ENCODE peak calls at places on chromosomes 4 and X, in five cellular contexts. O is SK-N-SH, F is sigmoid colon, G is GM12878, Q is adrenal gland. J is an unnamed sample. For H3K36me3, the result is how much of the 10 kb centered on the place peaks cover.

GRCh38 chr4:169070895-169071218 is 60.8 kb upstream of the CBR4 start:
- DNase-seq in O (no peak), F (no peak), G (no peak), Q (no peak), J (peak)

GRCh38 chr4:171847751-171848150 is 34.5 kb downstream of the GALNTL6 start:
- DNase-seq in O (no peak), F (no peak), G (no peak), Q (no peak), J (no peak)

GRCh38 chrX:14676431-14676830 is 147.1 kb downstream of the GLRA2 start:
- DNase-seq in O (no peak), F (no peak), G (no peak), Q (no peak), J (peak)

GRCh38 chrX:137926090-137926489 is 360.2 kb downstream of the ZIC3 start:
- DNase-seq in O (peak), F (no peak), G (no peak), Q (no peak), J (peak)

GRCh38 chrX:150482537-150483217 is 85.7 kb upstream of the MTM1 start:
- DNase-seq in O (no peak), F (no peak), G (no peak), Q (peak), J (peak)

GRCh38 chr4:104942990-104943758 is 203.5 kb upstream of the TET2 start:
- DNase-seq in O (no peak), F (no peak), G (peak), Q (no peak), J (peak)

GRCh38 chr4:80307183-80307735 is 28.3 kb upstream of the CFAP299 start:
- DNase-seq in O (no peak), F (no peak), G (no peak), Q (no peak), J (peak)

GRCh38 chr4:120864969-120865368 is 57.6 kb downstream of the PRDM5 start:
- DNase-seq in O (no peak), F (no peak), G (no peak), Q (no peak), J (no peak)

GRCh38 chr4:110702326-110702725 is 79.4 kb upstream of the PITX2 start:
- DNase-seq in O (no peak), F (no peak), G (no peak), Q (no peak), J (no peak)

GRCh38 chr4:30642520-30642919 is 77.6 kb upstream of the PCDH7 start:
- DNase-seq in O (no peak), F (no peak), G (no peak), Q (no peak), J (no peak)

GRCh38 chr4:127268367-127268766 is 364.4 kb upstream of the INTU start:
- DNase-seq in O (no peak), F (no peak), G (no peak), Q (no peak), J (no peak)

DNA sequence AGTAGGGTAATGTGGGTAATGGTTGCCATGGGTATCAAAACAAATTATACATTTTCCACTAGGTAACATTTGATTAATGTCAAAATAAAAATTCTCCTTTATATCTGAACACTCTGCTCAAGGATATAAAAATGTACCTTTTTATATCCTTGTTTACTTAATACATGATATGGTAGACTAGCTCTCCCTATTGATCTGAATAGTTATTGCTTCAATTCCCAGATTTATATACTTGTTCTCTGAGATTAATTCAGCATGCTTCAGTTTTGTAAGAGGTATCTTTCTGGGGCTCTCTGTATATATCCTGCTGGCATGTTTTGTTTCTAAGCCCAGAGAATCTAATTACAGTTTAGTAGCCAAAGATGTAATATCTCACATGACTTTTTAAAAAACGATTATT is 169.7 kb downstream of the NPNT start:
- DNase-seq in O (no peak), F (no peak), G (no peak), Q (no peak), J (no peak)
- TF ChIP-seq CTCF in O (no peak), F (no peak), G (no peak), Q (no peak), J (no peak)

GRCh38 chr4:174834477-174834876 is 5.4 kb upstream of the GLRA3 start:
- DNase-seq in O (no peak), F (no peak), G (no peak), Q (no peak), J (no peak)

GRCh38 chr4:174826660-174827059 is 2.4 kb downstream of the GLRA3 start:
- DNase-seq in O (no peak), F (no peak), G (no peak), Q (no peak), J (no peak)

GRCh38 chr4:174828845-174829701 is at the start of gene GLRA3:
- DNase-seq in O (peak), F (no peak), G (no peak), Q (peak), J (peak)
- H3K4me3 ChIP-seq in O (peak), F (no peak), G (peak), Q (no peak), J (no peak)

DNA sequence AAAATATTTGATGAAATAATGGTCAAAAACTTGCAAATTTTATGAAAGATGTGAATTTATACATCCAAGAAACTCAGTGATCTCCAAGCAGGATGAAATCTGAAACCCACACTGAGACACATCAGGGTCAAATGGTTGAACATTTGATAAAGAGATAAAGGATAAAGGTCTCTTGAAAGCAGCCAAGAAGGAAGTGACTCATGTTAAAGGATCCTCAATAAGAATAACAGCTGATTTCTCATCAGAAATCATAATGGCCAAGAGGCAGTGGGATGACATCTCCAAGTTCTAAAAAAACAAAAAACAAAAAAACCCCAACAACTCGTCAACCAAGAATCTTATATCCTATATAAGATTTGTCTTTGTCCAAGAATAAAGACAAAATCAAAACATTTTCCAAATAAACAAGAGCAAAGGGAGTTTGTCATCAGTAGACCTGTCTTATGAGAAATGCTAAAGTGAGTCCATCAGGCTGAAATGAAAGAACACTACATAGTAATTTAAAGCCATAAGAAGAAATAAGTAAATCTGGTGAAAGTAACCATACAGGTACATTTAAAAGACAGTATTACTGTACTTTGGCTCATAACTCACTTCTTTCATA is 121.7 kb downstream of the PDS5A start:
- DNase-seq in O (no peak), F (no peak), G (no peak), Q (no peak), J (peak)
- H3K36me3 ChIP-seq in O (under half), F (under half), G (under half), Q (under half), J (under half)

GRCh38 chrX:152635941-152636340 is 1.8 kb upstream of the GABRQ start:
- DNase-seq in O (peak), F (no peak), G (no peak), Q (peak), J (peak)
- TF ChIP-seq CTCF in O (peak), F (peak), G (peak), Q (peak), J (peak)